ENCODE peak calls at places on chromosomes 5 and 9, in six cellular contexts. E is psoas muscle, L is aorta, A is GM23338, G is HepG2, C is fibroblast of the aortic adventitia. O is an unnamed sample.

GRCh38 chr5:90434116-90434714 is 24.7 kb upstream of the CETN3 start:
- DNase-seq in G (peak; percentile 39), L (no peak), E (no peak), A (peak; percentile 79), C (peak; percentile 61), O (no peak)

GRCh38 chr5:116769470-116769869 is 194.8 kb upstream of the SEMA6A start:
- DNase-seq in A (no peak), G (peak; percentile 73), E (no peak), C (no peak), L (no peak), O (no peak)

GRCh38 chr5:115979203-115979602 is 16.9 kb downstream of the LVRN start:
- DNase-seq in G (no peak), C (peak; percentile 11), L (no peak), A (no peak), E (no peak), O (no peak)

GRCh38 chr9:135223831-135224230 is 136.4 kb downstream of the OLFM1 start:
- DNase-seq in A (no peak), E (no peak), L (peak; percentile 12), C (no peak), G (no peak), O (no peak)

GRCh38 chr5:149410721-149411432 is 31.8 kb upstream of the IL17B start:
- DNase-seq in L (peak; percentile 57), C (no peak), G (peak; percentile 30), E (no peak), A (no peak), O (no peak)

GRCh38 chr5:78245126-78245525 is 49.4 kb downstream of the AP3B1 start:
- DNase-seq in E (no peak), L (no peak), C (no peak), G (no peak), A (no peak), O (no peak)

GRCh38 chr5:151034422-151035379 is 14.3 kb downstream of the GPX3 start:
- DNase-seq in A (no peak), L (no peak), G (no peak), E (no peak), C (no peak), O (no peak)

GRCh38 chr9:34431661-34432060 is 26.7 kb downstream of the FAM219A start:
- DNase-seq in G (no peak), C (no peak), E (no peak), A (no peak), L (no peak), O (no peak)

GRCh38 chr5:150438873-150439546 is 10.5 kb downstream of the RPS14 start:
- DNase-seq in E (no peak), A (peak; percentile 89), G (peak; percentile 51), C (no peak), L (no peak), O (no peak)

GRCh38 chr9:72471096-72471495 is 50.3 kb upstream of the TMC1 start:
- DNase-seq in L (no peak), G (no peak), E (no peak), C (no peak), A (no peak), O (no peak)

GRCh38 chr5:74094096-74094778 is 468.2 kb downstream of the ARHGEF28 start:
- DNase-seq in E (no peak), G (no peak), L (no peak), C (peak; percentile 46), A (no peak), O (peak; percentile 44)

GRCh38 chr9:71944754-71945409 is 33.4 kb downstream of the C9orf85 start:
- DNase-seq in L (no peak), E (no peak), A (no peak), C (no peak), G (peak; percentile 3), O (no peak)

GRCh38 chr5:158382473-158382872 is 523.5 kb upstream of the CLINT1 start:
- DNase-seq in G (no peak), L (peak; percentile 89), A (peak; percentile 15), C (peak; percentile 98), E (peak; percentile 71), O (peak; percentile 42)

GRCh38 chr5:81763294-81763928 is 12.5 kb upstream of the SSBP2 start:
- DNase-seq in G (no peak), A (no peak), C (no peak), L (no peak), E (no peak), O (no peak)

GRCh38 chr5:37806016-37806415 is 33.8 kb downstream of the GDNF start:
- DNase-seq in E (no peak), A (no peak), L (no peak), C (no peak), G (no peak), O (no peak)

GRCh38 chr9:73577867-73578266 is 426.2 kb downstream of the ANXA1 start:
- DNase-seq in E (no peak), G (no peak), L (no peak), C (peak; percentile 27), A (no peak), O (no peak)

GRCh38 chr9:7967093-7967827 is 167.7 kb upstream of the DMAC1 start:
- DNase-seq in G (no peak), C (no peak), A (no peak), L (no peak), E (no peak), O (no peak)

GRCh38 chr9:34479316-34479865 is 20.8 kb downstream of the DNAI1 start:
- DNase-seq in E (no peak), C (no peak), L (no peak), A (no peak), G (no peak), O (no peak)

GRCh38 chr5:138459311-138459710 is 6.0 kb upstream of the EGR1 start:
- DNase-seq in G (no peak), E (no peak), A (no peak), L (peak; percentile 85), C (no peak), O (peak; percentile 39)

GRCh38 chr9:92424340-92424739 is at the start of gene OMD:
- DNase-seq in E (no peak), A (no peak), L (no peak), C (peak; percentile 54), G (no peak), O (no peak)

GRCh38 chr5:110790673-110791072 is 51.9 kb downstream of the SLC25A46 start:
- DNase-seq in A (no peak), L (no peak), G (no peak), E (no peak), C (peak; percentile 91), O (no peak)

GRCh38 chr9:76396144-76396543 is 1.9 kb upstream of the RFK start:
- DNase-seq in E (no peak), C (no peak), G (no peak), A (no peak), L (no peak), O (no peak)

GRCh38 chr9:76394023-76394895 is at the start of gene RFK:
- DNase-seq in L (peak; percentile 97), C (peak; percentile 91), E (peak; percentile 95), A (peak; percentile 93), G (peak; percentile 85), O (peak; percentile 96)

GRCh38 chr9:76396597-76396996 is 2.4 kb upstream of the RFK start:
- DNase-seq in G (no peak), A (no peak), L (no peak), C (no peak), E (no peak), O (no peak)

GRCh38 chr9:76394896-76395244 is 644 bp upstream of the RFK start:
- DNase-seq in G (peak; percentile 93), L (no peak), C (peak; percentile 42), E (peak; percentile 51), A (peak; percentile 54), O (peak; percentile 54)

DNA sequence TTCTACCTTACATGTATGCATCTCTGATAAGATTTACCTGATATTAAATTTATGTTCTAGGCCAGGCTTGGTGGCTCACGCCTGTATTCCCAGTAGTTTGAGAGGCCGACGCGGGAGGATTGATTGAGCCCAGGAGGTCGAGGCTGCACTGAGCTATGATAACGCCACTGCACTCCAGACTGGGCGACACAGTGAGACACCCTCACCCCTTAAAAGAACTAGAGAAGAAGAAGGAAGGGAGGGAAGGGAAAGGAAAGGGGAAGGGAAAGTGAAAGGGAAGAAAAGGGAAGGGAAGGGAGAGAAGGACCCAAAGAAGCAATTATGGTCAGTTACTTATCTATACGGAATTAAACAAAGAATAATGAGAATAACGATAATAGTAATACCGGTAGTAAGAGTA is 1.2 kb upstream of the RFK start:
- DNase-seq in G (no peak), A (no peak), L (no peak), E (no peak), C (no peak), O (no peak)
- H3K4me3 ChIP-seq in G (peak overlapping the region; percentile 74), A (peak overlapping the region; percentile 75), L (no peak overlapping the region), E (peak overlapping the region; percentile 94), C (no peak overlapping the region), O (peak overlapping the region; percentile 92)

DNA sequence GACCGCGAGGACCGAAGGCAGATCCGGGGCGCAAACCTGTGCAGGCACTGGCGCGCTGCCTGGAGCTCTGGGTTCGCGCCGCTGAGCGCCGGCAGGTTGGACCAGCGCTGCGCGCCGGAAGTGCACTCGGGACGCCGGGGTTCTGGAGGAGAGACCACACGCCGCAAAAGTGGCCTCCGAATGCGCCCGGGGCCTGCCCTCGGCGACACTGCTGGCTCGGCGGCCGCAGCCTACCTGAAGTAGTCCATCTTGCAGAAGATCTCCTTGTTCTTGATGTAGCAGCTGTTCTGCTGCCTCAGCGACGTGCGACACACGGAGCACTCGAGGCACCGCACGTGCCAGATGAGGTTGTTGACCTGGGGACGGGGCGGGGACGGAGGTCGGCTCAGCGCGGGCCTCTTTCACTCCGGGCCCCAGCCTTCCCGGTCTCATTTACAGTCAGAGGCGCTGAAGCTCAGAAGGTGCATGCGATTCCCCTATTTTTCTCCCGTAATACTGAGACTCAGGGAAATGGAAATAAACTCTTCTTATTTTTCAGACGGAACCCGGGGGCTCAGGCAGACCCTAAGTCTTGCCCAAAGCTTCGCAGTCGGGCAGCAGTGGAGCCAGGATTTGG is 2.5 kb downstream of the LHX6 start:
- DNase-seq in E (no peak), L (no peak), G (no peak), A (peak; percentile 61), C (no peak), O (no peak)
- H3K4me3 ChIP-seq in E (peak overlapping the region; percentile 64), L (no peak overlapping the region), G (no peak overlapping the region), A (peak overlapping the region; percentile 41), C (peak overlapping the region; percentile 22), O (peak overlapping the region; percentile 60)

GRCh38 chr9:85702881-85703280 is 38.9 kb downstream of the AGTPBP1 start:
- DNase-seq in E (no peak), C (peak; percentile 39), G (no peak), A (no peak), L (no peak), O (no peak)
- H3K4me3 ChIP-seq in E (no peak overlapping the region), C (no peak overlapping the region), G (no peak overlapping the region), A (no peak overlapping the region), L (no peak overlapping the region), O (no peak overlapping the region)

DNA sequence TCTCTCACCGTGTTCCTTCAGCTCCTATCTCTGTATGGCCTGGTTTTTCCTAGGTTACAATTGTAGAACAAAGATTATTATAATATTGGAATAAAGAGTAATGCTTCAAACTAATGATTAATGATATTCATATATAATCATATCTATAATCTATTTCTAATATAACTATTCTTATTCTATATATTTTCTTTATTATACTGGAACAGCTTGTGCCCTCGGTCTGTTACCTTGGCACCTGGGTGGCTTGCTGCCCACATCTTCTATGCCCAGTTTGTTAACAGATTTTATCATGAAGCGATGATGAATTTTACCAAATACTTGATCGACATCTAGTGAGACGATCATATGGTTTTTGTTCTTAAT is 363.6 kb upstream of the TYRP1 start:
- DNase-seq in C (no peak), A (no peak), E (no peak), L (no peak), G (no peak), O (no peak)
- H3K4me3 ChIP-seq in C (no peak overlapping the region), A (no peak overlapping the region), E (no peak overlapping the region), L (no peak overlapping the region), G (no peak overlapping the region), O (no peak overlapping the region)